ENCODE peak calls at places on chromosome 11, in eight cellular contexts. Z is left lung, I is uterus, W is heart left ventricle, R is astrocyte of the spinal cord, X is cardiac muscle cell, H is HCT116, T is GM12865. V is an unnamed sample.

GRCh38 chr11:33987975-33988580 is 63.5 kb upstream of the CAPRIN1 start:
- DNase-seq in X (peak; percentile 91), R (peak; percentile 82), T (peak; percentile 87), H (peak; percentile 79), W (peak; percentile 71), I (peak; percentile 49), Z (peak; percentile 71), V (peak; percentile 63)

GRCh38 chr11:72932132-72932570 is 117.9 kb downstream of the ATG16L2 start:
- DNase-seq in Z (no peak), X (peak; percentile 67), R (peak; percentile 8), H (no peak), T (no peak), W (no peak), I (no peak), V (no peak)

GRCh38 chr11:32884770-32885384 is 7.7 kb upstream of the QSER1 start:
- DNase-seq in Z (no peak), X (peak; percentile 35), H (no peak), T (peak; percentile 41), W (no peak), I (no peak), R (no peak), V (no peak)

GRCh38 chr11:70326365-70326803 is 55.9 kb downstream of the PPFIA1 start:
- DNase-seq in X (peak; percentile 93), Z (no peak), H (no peak), I (peak; percentile 69), R (no peak), T (no peak), W (no peak), V (no peak)

GRCh38 chr11:85843929-85844328 is 11.3 kb upstream of the CCDC83 start:
- DNase-seq in Z (no peak), I (no peak), W (no peak), R (no peak), H (no peak), T (no peak), X (no peak), V (no peak)

GRCh38 chr11:131668867-131669780 is 298.7 kb downstream of the NTM start:
- DNase-seq in R (peak; percentile 26), T (peak; percentile 56), X (peak; percentile 48), W (no peak), H (peak; percentile 6), Z (no peak), I (no peak), V (no peak)

GRCh38 chr11:2436013-2436520 is 8.2 kb downstream of the TRPM5 start:
- DNase-seq in Z (no peak), T (no peak), W (no peak), R (no peak), H (no peak), X (no peak), I (no peak), V (no peak)

GRCh38 chr11:86636275-86636674 is 36.1 kb downstream of the ME3 start:
- DNase-seq in Z (no peak), R (no peak), H (no peak), I (no peak), X (no peak), W (no peak), T (no peak), V (no peak)

GRCh38 chr11:70244698-70245097 is 25.8 kb upstream of the PPFIA1 start:
- DNase-seq in W (no peak), H (no peak), T (no peak), Z (peak; percentile 42), I (no peak), X (peak; percentile 81), R (peak; percentile 86), V (no peak)

GRCh38 chr11:30282289-30282631 is 40.6 kb upstream of the ARL14EP start:
- DNase-seq in R (no peak), I (no peak), T (peak; percentile 79), H (no peak), W (no peak), X (no peak), Z (no peak), V (peak; percentile 6)

GRCh38 chr11:36409152-36409713 is 100.8 kb downstream of the TRAF6 start:
- DNase-seq in Z (no peak), X (peak; percentile 84), W (no peak), H (no peak), I (no peak), T (no peak), R (peak; percentile 75), V (peak; percentile 19)

GRCh38 chr11:45658292-45658991 is 7.0 kb downstream of the CHST1 start:
- DNase-seq in R (peak; percentile 81), Z (peak; percentile 67), I (peak; percentile 51), T (no peak), W (peak; percentile 90), X (peak; percentile 88), H (no peak), V (no peak)

GRCh38 chr11:116517584-116517983 is 255.2 kb downstream of the BUD13 start:
- DNase-seq in T (no peak), R (no peak), H (no peak), I (no peak), X (no peak), Z (no peak), W (no peak), V (no peak)

GRCh38 chr11:105168457-105168856 is 28.9 kb upstream of the CARD18 start:
- DNase-seq in I (no peak), W (no peak), H (no peak), R (peak; percentile 18), T (no peak), X (peak; percentile 21), Z (no peak), V (no peak)

GRCh38 chr11:106286881-106287504 is 209.5 kb downstream of the AASDHPPT start:
- DNase-seq in Z (no peak), X (no peak), W (no peak), I (no peak), R (no peak), T (no peak), H (no peak), V (no peak)

GRCh38 chr11:35658028-35658948 is 4.3 kb upstream of the TRIM44 start:
- DNase-seq in H (no peak), R (peak; percentile 41), W (no peak), Z (no peak), I (no peak), T (no peak), X (no peak), V (no peak)

DNA sequence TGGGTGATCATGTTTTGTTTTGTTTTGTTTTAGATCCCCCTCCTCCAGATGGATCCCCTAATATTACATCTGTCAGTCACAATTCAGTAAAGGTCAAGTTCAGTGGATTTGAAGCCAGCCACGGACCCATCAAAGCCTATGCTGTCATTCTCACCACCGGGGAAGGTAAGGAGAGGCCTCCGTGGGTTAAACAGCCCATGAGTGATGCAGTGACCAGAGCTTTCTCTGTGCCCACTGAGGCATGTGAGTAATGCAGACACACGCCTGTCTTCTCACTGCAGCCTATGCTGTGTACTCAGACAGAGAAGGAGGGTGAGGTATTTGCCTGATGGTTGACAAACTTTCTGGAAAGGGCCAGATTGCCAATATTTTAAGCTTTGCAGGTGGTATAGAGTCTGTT is 73.7 kb upstream of the OR4B1 start:
- DNase-seq in T (no peak), W (no peak), I (no peak), R (no peak), X (no peak), H (no peak), Z (no peak), V (no peak)
- H3K4me3 ChIP-seq in T (no peak overlapping the region), W (no peak overlapping the region), I (no peak overlapping the region), R (no peak overlapping the region), X (no peak overlapping the region), H (no peak overlapping the region), Z (no peak overlapping the region), V (no peak overlapping the region)

GRCh38 chr11:47861762-47862161 is 13.6 kb upstream of the NUP160 start:
- DNase-seq in W (no peak), I (no peak), H (no peak), T (no peak), X (peak; percentile 65), Z (no peak), R (peak; percentile 56), V (no peak)

GRCh38 chr11:47863893-47864430 is 15.8 kb upstream of the NUP160 start:
- DNase-seq in X (no peak), R (no peak), I (no peak), H (no peak), W (no peak), T (no peak), Z (no peak), V (no peak)

GRCh38 chr11:47863189-47863892 is 15.2 kb upstream of the NUP160 start:
- DNase-seq in H (no peak), W (no peak), X (peak; percentile 81), Z (no peak), T (peak; percentile 60), R (peak; percentile 78), I (no peak), V (no peak)

GRCh38 chr11:47867821-47868220 is 19.7 kb upstream of the NUP160 start:
- DNase-seq in W (no peak), T (no peak), H (no peak), Z (no peak), X (peak; percentile 19), I (no peak), R (no peak), V (no peak)

DNA sequence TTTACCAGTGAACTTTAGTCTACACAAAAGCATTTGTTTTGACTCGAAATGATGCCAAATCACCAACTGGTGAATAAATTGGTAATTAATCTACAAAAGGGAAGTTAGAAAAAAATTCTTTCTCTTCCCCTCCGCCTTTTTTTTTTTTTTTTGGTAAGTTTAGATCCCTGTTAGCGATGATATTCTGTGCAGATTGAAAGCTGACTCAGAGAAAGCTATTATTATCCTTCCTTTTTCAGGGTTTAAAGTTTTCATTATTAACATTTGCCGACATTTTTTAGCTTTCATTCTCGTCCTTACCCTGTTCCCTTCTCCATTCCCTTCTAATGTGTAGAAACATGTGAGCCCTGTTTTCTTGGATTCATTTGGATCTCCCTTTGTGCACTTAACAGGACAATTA is 16.8 kb upstream of the NUP160 start:
- DNase-seq in W (no peak), X (no peak), Z (no peak), H (no peak), I (no peak), R (no peak), T (no peak), V (no peak)
- H3K4me3 ChIP-seq in W (peak overlapping the region; percentile 23), X (no peak overlapping the region), Z (no peak overlapping the region), H (no peak overlapping the region), I (no peak overlapping the region), R (no peak overlapping the region), T (peak overlapping the region; percentile 24), V (no peak overlapping the region)

DNA sequence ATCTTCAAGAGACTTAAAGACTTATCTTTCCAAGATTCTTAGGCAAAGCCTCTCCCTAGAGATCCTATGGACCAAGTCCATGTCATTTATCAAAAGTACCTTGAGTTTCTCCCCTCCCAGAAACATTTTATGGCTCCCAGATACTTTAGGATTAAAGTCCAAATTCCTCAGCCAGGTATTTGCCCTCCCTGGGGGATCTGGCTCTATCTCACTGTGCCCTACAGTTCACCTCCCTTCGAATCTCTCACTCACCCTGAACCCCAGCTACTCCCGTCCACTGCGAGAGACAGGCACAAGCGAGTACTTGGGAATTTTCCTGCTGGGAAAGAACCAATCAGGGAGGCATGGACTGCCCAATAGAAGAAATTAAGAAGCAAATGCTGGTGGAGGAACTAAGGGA is 11.9 kb downstream of the MS4A8 start:
- DNase-seq in H (no peak), Z (no peak), R (no peak), T (no peak), W (no peak), I (no peak), X (no peak), V (no peak)
- H3K4me3 ChIP-seq in H (no peak overlapping the region), Z (no peak overlapping the region), R (no peak overlapping the region), T (no peak overlapping the region), W (no peak overlapping the region), I (no peak overlapping the region), X (no peak overlapping the region), V (no peak overlapping the region)

DNA sequence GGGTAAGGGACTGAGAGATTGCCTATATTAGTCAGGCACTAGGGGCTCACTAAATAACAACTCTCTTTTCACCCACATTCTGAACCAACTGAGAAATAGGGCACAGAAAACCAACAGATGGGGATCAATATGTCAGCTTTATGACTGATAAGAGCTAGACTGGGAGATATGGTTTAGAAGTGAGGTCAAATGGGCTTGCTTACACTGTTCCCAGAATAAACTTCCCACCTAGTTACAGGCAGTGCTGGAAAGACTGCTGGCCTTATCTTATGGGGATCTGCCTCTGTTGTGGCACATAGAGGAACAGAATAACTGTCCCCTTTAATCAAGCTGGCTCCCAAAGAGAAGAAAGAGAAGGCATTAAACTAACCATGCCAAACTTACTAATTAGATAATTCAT is 10.6 kb upstream of the RRAS2 start:
- DNase-seq in H (no peak), Z (no peak), R (no peak), T (no peak), X (no peak), I (no peak), W (no peak), V (no peak)
- H3K4me3 ChIP-seq in H (no peak overlapping the region), Z (no peak overlapping the region), R (no peak overlapping the region), T (no peak overlapping the region), X (no peak overlapping the region), I (no peak overlapping the region), W (no peak overlapping the region), V (no peak overlapping the region)

V was measured in CD8-positive, alpha-beta memory T cell.